ENCODE peak calls at places on chromosomes 3 and 15, in four cellular contexts. Y, F, M and T are unnamed samples.

GRCh38 chr15:49154359-49154758 is 1.0 kb downstream of the COPS2 start:
- DNase-seq in Y (no peak), F (no peak), M (no peak), T (no peak)

GRCh38 chr15:76987896-76988860 is 6.7 kb upstream of the PSTPIP1 start:
- DNase-seq in Y (peak), F (no peak), M (no peak), T (peak)

GRCh38 chr3:179398574-179399249 is 51.2 kb downstream of the MFN1 start:
- DNase-seq in Y (no peak), F (no peak), M (no peak), T (no peak)

GRCh38 chr15:28191832-28192231 is 92.7 kb upstream of the OCA2 start:
- DNase-seq in Y (no peak), F (no peak), M (no peak), T (no peak)

GRCh38 chr15:32117122-32117521 is 86.8 kb downstream of the CHRNA7 start:
- DNase-seq in Y (no peak), F (no peak), M (no peak), T (no peak)

GRCh38 chr3:57557088-57557537 is 1.0 kb downstream of the PDE12 start:
- DNase-seq in Y (peak), F (no peak), M (peak), T (no peak)

GRCh38 chr3:27125821-27126501 is 243.2 kb downstream of the NEK10 start:
- DNase-seq in Y (no peak), F (no peak), M (no peak), T (no peak)

GRCh38 chr3:9340450-9341009 is 22.3 kb upstream of the THUMPD3 start:
- DNase-seq in Y (no peak), F (no peak), M (no peak), T (no peak)

GRCh38 chr3:194076486-194076885 is 59.5 kb upstream of the HES1 start:
- DNase-seq in Y (no peak), F (no peak), M (no peak), T (no peak)